ENCODE peak calls at places on chromosomes 3 and 15, in six cellular contexts. One of them, this sample, is unnamed.

GRCh38 chr3:153052096-153052460 is 109.9 kb upstream of the RAP2B start:
- DNase-seq in NB4: peak; percentile 65
- DNase-seq in body of pancreas: no peak
- DNase-seq in esophagus squamous epithelium: no peak
- DNase-seq in transverse colon: peak; percentile 27
- DNase-seq in prostate gland: peak; percentile 5
- DNase-seq in this sample: peak; percentile 47

GRCh38 chr3:85567074-85567676 is 608.4 kb downstream of the CADM2 start:
- DNase-seq in NB4: peak; percentile 69
- DNase-seq in body of pancreas: peak; percentile 49
- DNase-seq in esophagus squamous epithelium: no peak
- DNase-seq in transverse colon: peak; percentile 30
- DNase-seq in prostate gland: no peak
- DNase-seq in this sample: peak; percentile 63

GRCh38 chr3:61452536-61452991 is 108.8 kb upstream of the PTPRG start:
- DNase-seq in NB4: no peak
- DNase-seq in body of pancreas: no peak
- DNase-seq in esophagus squamous epithelium: no peak
- DNase-seq in transverse colon: no peak
- DNase-seq in prostate gland: no peak
- DNase-seq in this sample: no peak

GRCh38 chr15:40769310-40770146 is at the start of gene C15orf62:
- DNase-seq in NB4: peak; percentile 95
- DNase-seq in body of pancreas: peak; percentile 32
- DNase-seq in esophagus squamous epithelium: no peak
- DNase-seq in transverse colon: peak; percentile 66
- DNase-seq in prostate gland: peak; percentile 82
- DNase-seq in this sample: peak; percentile 73

GRCh38 chr3:184236636-184237035 is 7.3 kb downstream of the VWA5B2 start:
- DNase-seq in NB4: no peak
- DNase-seq in body of pancreas: no peak
- DNase-seq in esophagus squamous epithelium: no peak
- DNase-seq in transverse colon: no peak
- DNase-seq in prostate gland: no peak
- DNase-seq in this sample: no peak

GRCh38 chr15:22902046-22902445 is 63.6 kb downstream of the NIPA2 start:
- DNase-seq in NB4: no peak
- DNase-seq in body of pancreas: no peak
- DNase-seq in esophagus squamous epithelium: no peak
- DNase-seq in transverse colon: no peak
- DNase-seq in prostate gland: no peak
- DNase-seq in this sample: no peak

GRCh38 chr3:49025005-49025792 is 3.3 kb downstream of the NDUFAF3 start:
- DNase-seq in NB4: peak; percentile 96
- DNase-seq in body of pancreas: no peak
- DNase-seq in esophagus squamous epithelium: no peak
- DNase-seq in transverse colon: no peak
- DNase-seq in prostate gland: no peak
- DNase-seq in this sample: no peak

GRCh38 chr3:99625643-99626414 is 12.6 kb upstream of the COL8A1 start:
- DNase-seq in NB4: no peak
- DNase-seq in body of pancreas: no peak
- DNase-seq in esophagus squamous epithelium: no peak
- DNase-seq in transverse colon: no peak
- DNase-seq in prostate gland: no peak
- DNase-seq in this sample: no peak

GRCh38 chr15:70478251-70478990 is 284.9 kb downstream of the UACA start:
- DNase-seq in NB4: peak; percentile 60
- DNase-seq in body of pancreas: no peak
- DNase-seq in esophagus squamous epithelium: no peak
- DNase-seq in transverse colon: peak; percentile 56
- DNase-seq in prostate gland: no peak
- DNase-seq in this sample: no peak

GRCh38 chr3:70620367-70620766 is 307.9 kb upstream of the MDFIC2 start:
- DNase-seq in NB4: no peak
- DNase-seq in body of pancreas: no peak
- DNase-seq in esophagus squamous epithelium: no peak
- DNase-seq in transverse colon: no peak
- DNase-seq in prostate gland: no peak
- DNase-seq in this sample: no peak

GRCh38 chr3:46480481-46481195 is 15.9 kb upstream of the LTF start:
- DNase-seq in NB4: no peak
- DNase-seq in body of pancreas: no peak
- DNase-seq in esophagus squamous epithelium: no peak
- DNase-seq in transverse colon: no peak
- DNase-seq in prostate gland: no peak
- DNase-seq in this sample: no peak

GRCh38 chr3:10772230-10773161 is 43.5 kb upstream of the SLC6A11 start:
- DNase-seq in NB4: peak; percentile 35
- DNase-seq in body of pancreas: no peak
- DNase-seq in esophagus squamous epithelium: no peak
- DNase-seq in transverse colon: no peak
- DNase-seq in prostate gland: no peak
- DNase-seq in this sample: no peak

GRCh38 chr15:81481326-81481725 is 107.3 kb upstream of the TMC3 start:
- DNase-seq in NB4: no peak
- DNase-seq in body of pancreas: no peak
- DNase-seq in esophagus squamous epithelium: no peak
- DNase-seq in transverse colon: no peak
- DNase-seq in prostate gland: no peak
- DNase-seq in this sample: no peak

GRCh38 chr3:182248349-182248880 is 536.7 kb downstream of the SOX2 start:
- DNase-seq in NB4: peak; percentile 8
- DNase-seq in body of pancreas: no peak
- DNase-seq in esophagus squamous epithelium: no peak
- DNase-seq in transverse colon: no peak
- DNase-seq in prostate gland: no peak
- DNase-seq in this sample: no peak

GRCh38 chr3:197327701-197328100 is 29.3 kb upstream of the DLG1 start:
- DNase-seq in NB4: no peak
- DNase-seq in body of pancreas: no peak
- DNase-seq in esophagus squamous epithelium: no peak
- DNase-seq in transverse colon: no peak
- DNase-seq in prostate gland: no peak
- DNase-seq in this sample: no peak

GRCh38 chr3:98994128-98994762 is 92.8 kb upstream of the DCBLD2 start:
- DNase-seq in NB4: peak; percentile 9
- DNase-seq in body of pancreas: no peak
- DNase-seq in esophagus squamous epithelium: no peak
- DNase-seq in transverse colon: no peak
- DNase-seq in prostate gland: no peak
- DNase-seq in this sample: no peak

GRCh38 chr3:30162579-30162978 is 443.8 kb upstream of the TGFBR2 start:
- DNase-seq in NB4: no peak
- DNase-seq in body of pancreas: no peak
- DNase-seq in esophagus squamous epithelium: no peak
- DNase-seq in transverse colon: no peak
- DNase-seq in prostate gland: no peak
- DNase-seq in this sample: no peak

GRCh38 chr15:64856429-64857145 is 14.9 kb downstream of the PLEKHO2 start:
- DNase-seq in NB4: no peak
- DNase-seq in body of pancreas: peak; percentile 44
- DNase-seq in esophagus squamous epithelium: no peak
- DNase-seq in transverse colon: no peak
- DNase-seq in prostate gland: no peak
- DNase-seq in this sample: no peak

GRCh38 chr15:28912422-28912821 is 26.6 kb downstream of the APBA2 start:
- DNase-seq in NB4: no peak
- DNase-seq in body of pancreas: no peak
- DNase-seq in esophagus squamous epithelium: no peak
- DNase-seq in transverse colon: no peak
- DNase-seq in prostate gland: no peak
- DNase-seq in this sample: no peak

GRCh38 chr3:49794431-49794830 is 5.2 kb downstream of the CDHR4 start:
- DNase-seq in NB4: no peak
- DNase-seq in body of pancreas: no peak
- DNase-seq in esophagus squamous epithelium: no peak
- DNase-seq in transverse colon: no peak
- DNase-seq in prostate gland: no peak
- DNase-seq in this sample: no peak

GRCh38 chr3:101548527-101549105 is 13.1 kb upstream of the TRMT10C start:
- DNase-seq in NB4: no peak
- DNase-seq in body of pancreas: no peak
- DNase-seq in esophagus squamous epithelium: no peak
- DNase-seq in transverse colon: no peak
- DNase-seq in prostate gland: no peak
- DNase-seq in this sample: no peak
- TF ChIP-seq CTCF in NB4: no peak
- TF ChIP-seq CTCF in body of pancreas: no peak
- TF ChIP-seq CTCF in esophagus squamous epithelium: no peak
- TF ChIP-seq CTCF in transverse colon: no peak
- TF ChIP-seq CTCF in prostate gland: no peak
- TF ChIP-seq CTCF in this sample: no peak

DNA sequence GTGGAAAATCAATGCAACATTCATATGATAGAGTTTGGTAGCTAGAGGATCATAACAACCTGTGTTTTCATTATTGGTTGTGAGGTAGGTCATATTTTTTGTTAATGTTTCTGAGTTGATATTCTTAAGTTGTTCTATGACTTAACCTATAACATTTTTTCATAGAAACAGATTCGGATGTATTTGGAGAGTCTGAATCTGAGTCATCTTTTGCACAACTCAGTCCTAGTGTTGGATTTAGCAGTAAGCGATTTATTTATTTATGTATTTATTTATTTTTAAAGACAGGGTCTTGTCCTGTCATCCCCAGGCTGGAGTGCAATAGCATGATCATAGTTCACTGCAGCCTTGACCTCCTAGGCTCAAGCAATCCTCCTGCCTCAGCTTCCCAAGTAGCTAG is 292.8 kb upstream of the ZNF717 start:
- DNase-seq in NB4: no peak
- DNase-seq in body of pancreas: no peak
- DNase-seq in esophagus squamous epithelium: no peak
- DNase-seq in transverse colon: no peak
- DNase-seq in prostate gland: no peak
- DNase-seq in this sample: no peak
- TF ChIP-seq POLR2A in NB4: no peak
- TF ChIP-seq POLR2A in body of pancreas: no peak
- TF ChIP-seq POLR2A in esophagus squamous epithelium: no peak
- TF ChIP-seq POLR2A in transverse colon: no peak
- TF ChIP-seq POLR2A in prostate gland: no peak
- TF ChIP-seq POLR2A in this sample: no peak

GRCh38 chr15:48628832-48629231 is 16.7 kb downstream of the FBN1 start:
- DNase-seq in NB4: no peak
- DNase-seq in body of pancreas: no peak
- DNase-seq in esophagus squamous epithelium: no peak
- DNase-seq in transverse colon: no peak
- DNase-seq in prostate gland: no peak
- DNase-seq in this sample: no peak
- TF ChIP-seq CTCF in NB4: no peak
- TF ChIP-seq CTCF in body of pancreas: no peak
- TF ChIP-seq CTCF in esophagus squamous epithelium: no peak
- TF ChIP-seq CTCF in transverse colon: no peak
- TF ChIP-seq CTCF in prostate gland: no peak
- TF ChIP-seq CTCF in this sample: no peak

DNA sequence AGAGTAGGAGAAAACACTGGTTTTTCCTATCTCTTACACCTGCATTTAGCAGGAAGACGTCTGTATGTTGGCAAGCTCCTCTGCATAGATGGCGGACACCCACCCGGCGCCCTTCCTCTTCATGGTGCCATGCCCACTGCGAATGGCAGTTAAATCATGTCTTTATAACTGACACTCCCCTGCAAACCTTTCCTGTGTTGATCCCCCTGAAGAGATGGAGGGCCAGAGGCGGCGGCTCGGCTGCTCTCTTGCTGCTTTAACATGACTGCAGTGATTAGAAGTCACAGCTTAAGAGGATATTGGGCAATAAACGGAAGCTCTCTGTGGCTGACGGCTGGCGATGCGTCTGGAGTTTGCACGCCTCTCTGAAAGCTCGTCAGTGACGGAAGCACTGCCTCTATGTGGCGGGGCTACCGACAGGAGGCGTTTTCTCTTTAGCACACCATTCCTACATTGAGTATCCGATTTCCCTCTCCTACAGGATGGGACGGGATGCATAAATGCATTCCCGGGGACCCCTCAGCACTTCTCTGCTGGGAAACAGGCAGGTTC is 25.5 kb upstream of the SNRPA1 start:
- DNase-seq in NB4: peak; percentile 99
- DNase-seq in body of pancreas: no peak
- DNase-seq in esophagus squamous epithelium: no peak
- DNase-seq in transverse colon: peak; percentile 52
- DNase-seq in prostate gland: no peak
- DNase-seq in this sample: peak; percentile 40
- TF ChIP-seq POLR2A in NB4: no peak
- TF ChIP-seq POLR2A in body of pancreas: no peak
- TF ChIP-seq POLR2A in esophagus squamous epithelium: no peak
- TF ChIP-seq POLR2A in transverse colon: no peak
- TF ChIP-seq POLR2A in prostate gland: no peak
- TF ChIP-seq POLR2A in this sample: no peak

GRCh38 chr3:156547637-156548036 is 7.3 kb downstream of the SSR3 start:
- DNase-seq in NB4: no peak
- DNase-seq in body of pancreas: no peak
- DNase-seq in esophagus squamous epithelium: no peak
- DNase-seq in transverse colon: no peak
- DNase-seq in prostate gland: peak; percentile 18
- DNase-seq in this sample: no peak
- TF ChIP-seq CTCF in NB4: no peak
- TF ChIP-seq CTCF in body of pancreas: no peak
- TF ChIP-seq CTCF in esophagus squamous epithelium: no peak
- TF ChIP-seq CTCF in transverse colon: no peak
- TF ChIP-seq CTCF in prostate gland: no peak
- TF ChIP-seq CTCF in this sample: no peak

GRCh38 chr15:52481915-52482314 is 46.8 kb downstream of the MYO5A start:
- DNase-seq in NB4: peak; percentile 90
- DNase-seq in body of pancreas: peak; percentile 9
- DNase-seq in esophagus squamous epithelium: peak; percentile 17
- DNase-seq in transverse colon: peak; percentile 23
- DNase-seq in prostate gland: no peak
- DNase-seq in this sample: no peak
- TF ChIP-seq POLR2A in NB4: no peak
- TF ChIP-seq POLR2A in body of pancreas: no peak
- TF ChIP-seq POLR2A in esophagus squamous epithelium: peak; percentile 15
- TF ChIP-seq POLR2A in transverse colon: no peak
- TF ChIP-seq POLR2A in prostate gland: no peak
- TF ChIP-seq POLR2A in this sample: no peak

This sample was measured in stomach.